ENCODE peak calls at places on chromosomes 16 and 17, in six cellular contexts. B is foreskin fibroblast, Y is fibroblast of pulmonary artery, O is AG04450, D is MCF 10A, M is Calu3. S is an unnamed sample.

GRCh38 chr16:65306722-65307121 is 184.9 kb upstream of the CDH11 start:
- DNase-seq in B (no peak), Y (no peak), O (no peak), D (no peak), M (no peak), S (no peak)

GRCh38 chr17:40362696-40363479 is 1.6 kb downstream of the GJD3 start:
- DNase-seq in B (peak; percentile 70), Y (peak; percentile 75), O (no peak), D (peak; percentile 74), M (peak; percentile 100), S (peak; percentile 62)

GRCh38 chr16:76175718-76176117 is 101.5 kb upstream of the CNTNAP4 start:
- DNase-seq in B (no peak), Y (no peak), O (no peak), D (no peak), M (no peak), S (no peak)

GRCh38 chr17:8941520-8941919 is 24.0 kb downstream of the PIK3R5 start:
- DNase-seq in B (no peak), Y (no peak), O (no peak), D (no peak), M (no peak), S (no peak)

GRCh38 chr17:8117980-8118768 is at the start of gene ALOXE3:
- DNase-seq in B (peak; percentile 66), Y (peak; percentile 46), O (no peak), D (peak; percentile 87), M (peak; percentile 41), S (no peak)

GRCh38 chr16:70704586-70704985 is 18.7 kb upstream of the MTSS2 start:
- DNase-seq in B (peak; percentile 56), Y (no peak), O (no peak), D (no peak), M (no peak), S (no peak)

GRCh38 chr17:49882434-49882833 is 34.6 kb upstream of the TAC4 start:
- DNase-seq in B (no peak), Y (no peak), O (no peak), D (no peak), M (no peak), S (no peak)

GRCh38 chr17:37642706-37643105 is 540 bp downstream of the DDX52 start:
- DNase-seq in B (peak; percentile 10), Y (peak; percentile 45), O (no peak), D (peak; percentile 23), M (no peak), S (no peak)

GRCh38 chr16:19884611-19885455 is at the start of gene GPRC5B:
- DNase-seq in B (no peak), Y (peak; percentile 46), O (no peak), D (no peak), M (peak; percentile 74), S (peak; percentile 66)

GRCh38 chr17:74637265-74637664 is 13.7 kb upstream of the CD300E start:
- DNase-seq in B (no peak), Y (no peak), O (no peak), D (no peak), M (no peak), S (no peak)

GRCh38 chr17:74633261-74633783 is 9.8 kb upstream of the CD300E start:
- DNase-seq in B (no peak), Y (no peak), O (no peak), D (no peak), M (no peak), S (no peak)

GRCh38 chr17:74637912-74638311 is 14.4 kb upstream of the CD300E start:
- DNase-seq in B (no peak), Y (no peak), O (no peak), D (no peak), M (no peak), S (no peak)

GRCh38 chr17:74632597-74632996 is 9.1 kb upstream of the CD300E start:
- DNase-seq in B (no peak), Y (no peak), O (no peak), D (no peak), M (no peak), S (no peak)

GRCh38 chr17:74635418-74635817 is 11.9 kb upstream of the CD300E start:
- DNase-seq in B (no peak), Y (no peak), O (no peak), D (no peak), M (no peak), S (no peak)
- TF ChIP-seq CTCF in B (no peak), Y (no peak), O (no peak), D (no peak), M (no peak), S (no peak)

GRCh38 chr16:58678269-58678668 is 6.3 kb downstream of the SLC38A7 start:
- DNase-seq in B (no peak), Y (no peak), O (no peak), D (no peak), M (no peak), S (no peak)

GRCh38 chr16:58684001-58684353 is 593 bp downstream of the SLC38A7 start:
- DNase-seq in B (peak; percentile 20), Y (peak; percentile 22), O (no peak), D (no peak), M (no peak), S (no peak)

GRCh38 chr16:58679763-58680162 is 4.8 kb downstream of the SLC38A7 start:
- DNase-seq in B (no peak), Y (no peak), O (no peak), D (no peak), M (no peak), S (no peak)

GRCh38 chr16:58684354-58685083 is at the start of gene SLC38A7:
- DNase-seq in B (peak; percentile 75), Y (peak; percentile 85), O (peak; percentile 59), D (peak; percentile 76), M (peak; percentile 87), S (peak; percentile 64)

DNA sequence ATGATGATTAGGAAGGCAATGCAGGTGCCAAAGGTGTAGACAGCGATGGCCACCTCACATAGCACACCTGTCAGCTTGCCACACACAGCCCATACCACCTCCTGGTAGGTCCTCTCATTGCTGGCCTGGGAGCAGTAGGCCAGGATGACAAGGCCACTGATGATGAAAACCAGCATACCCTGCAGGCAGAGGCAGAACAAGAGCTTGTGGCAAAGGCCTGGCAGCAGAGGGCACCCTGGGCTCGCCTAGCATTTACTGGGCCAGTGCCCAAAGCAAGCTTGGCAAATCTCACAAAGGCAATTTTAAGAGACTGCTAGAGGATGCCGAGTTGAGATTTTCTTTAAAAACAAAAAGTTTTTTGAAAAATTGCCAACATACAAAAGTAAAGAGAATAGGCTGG is 5.9 kb downstream of the SLC38A7 start:
- DNase-seq in B (peak; percentile 25), Y (peak; percentile 23), O (no peak), D (peak; percentile 59), M (peak; percentile 30), S (no peak)
- TF ChIP-seq CTCF in B (no peak), Y (no peak), O (no peak), D (peak; percentile 41), M (no peak), S (no peak)

GRCh38 chr16:1351582-1352362 is at the start of the genes GNPTG and TSR3:
- DNase-seq in B (peak; percentile 93), Y (peak; percentile 91), O (peak; percentile 76), D (peak; percentile 81), M (peak; percentile 94), S (peak; percentile 88)

GRCh38 chr16:1357906-1358566 is 6.3 kb downstream of the GNPTG start:
- DNase-seq in B (no peak), Y (no peak), O (no peak), D (no peak), M (no peak), S (no peak)

GRCh38 chr16:1356061-1356900 is 4.5 kb downstream of the GNPTG start:
- DNase-seq in B (no peak), Y (no peak), O (no peak), D (no peak), M (no peak), S (no peak)

GRCh38 chr16:1355591-1355990 is 3.9 kb downstream of the GNPTG start:
- DNase-seq in B (no peak), Y (no peak), O (no peak), D (no peak), M (no peak), S (no peak)

GRCh38 chr16:1354815-1355214 is 3.1 kb downstream of the GNPTG start:
- DNase-seq in B (no peak), Y (no peak), O (no peak), D (no peak), M (no peak), S (no peak)
- TF ChIP-seq CTCF in B (no peak), Y (no peak), O (no peak), D (no peak), M (no peak), S (no peak)

DNA sequence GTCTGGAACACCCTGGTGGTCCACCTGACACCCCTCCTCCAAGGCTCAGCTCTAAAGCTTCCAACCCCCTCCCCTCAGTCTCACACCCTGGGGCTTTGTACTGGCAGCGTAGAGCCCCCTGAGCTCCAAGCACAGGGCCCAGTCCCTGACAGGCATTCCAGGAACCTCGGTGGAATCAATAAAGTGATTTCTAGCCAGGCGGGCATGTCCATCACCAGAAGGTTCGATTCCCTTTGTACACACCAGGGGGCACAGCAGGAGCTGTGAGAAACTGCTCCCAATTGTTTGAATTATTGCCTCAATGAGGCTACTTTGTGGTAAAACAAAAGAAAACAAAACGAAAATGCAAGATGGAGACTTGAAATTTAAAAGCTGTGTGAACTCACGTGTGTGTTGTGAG is 51.8 kb downstream of the SMPD3 start:
- DNase-seq in B (peak; percentile 30), Y (peak; percentile 57), O (peak; percentile 16), D (peak; percentile 63), M (peak; percentile 83), S (no peak)
- TF ChIP-seq CTCF in B (peak; percentile 77), Y (peak; percentile 64), O (peak; percentile 74), D (peak; percentile 59), M (peak; percentile 83), S (peak; percentile 46)

GRCh38 chr17:14926526-14927122 is 338.5 kb downstream of the PMP22 start:
- DNase-seq in B (peak; percentile 44), Y (peak; percentile 83), O (peak; percentile 51), D (peak; percentile 83), M (peak; percentile 51), S (peak; percentile 26)
- TF ChIP-seq CTCF in B (peak; percentile 63), Y (peak; percentile 80), O (peak; percentile 83), D (peak; percentile 80), M (peak; percentile 65), S (peak; percentile 86)

GRCh38 chr17:74475189-74475588 is 8.8 kb downstream of the CD300A start:
- DNase-seq in B (no peak), Y (no peak), O (no peak), D (no peak), M (no peak), S (no peak)

GRCh38 chr17:74477411-74477810 is 11.0 kb downstream of the CD300A start:
- DNase-seq in B (no peak), Y (no peak), O (no peak), D (no peak), M (no peak), S (no peak)

GRCh38 chr17:74480290-74480689 is 13.9 kb downstream of the CD300A start:
- DNase-seq in B (no peak), Y (no peak), O (no peak), D (no peak), M (no peak), S (no peak)

GRCh38 chr17:74481621-74482020 is 15.2 kb downstream of the CD300A start:
- DNase-seq in B (no peak), Y (no peak), O (no peak), D (no peak), M (no peak), S (no peak)

GRCh38 chr17:74478369-74479100 is 12.1 kb downstream of the CD300A start:
- DNase-seq in B (no peak), Y (no peak), O (no peak), D (no peak), M (no peak), S (no peak)
- TF ChIP-seq CTCF in B (no peak), Y (no peak), O (no peak), D (no peak), M (no peak), S (no peak)

S was measured in mesothelial cell of epicardium.